ENCODE peak calls at places on chromosomes 3 and 15, in nine cellular contexts. One of them, this sample, is unnamed.

GRCh38 chr3:147099076-147099475 is 307.3 kb downstream of the ZIC4 start:
- ATAC-seq in HepG2: no peak
- ATAC-seq in activated CD8-positive, alpha-beta T cell treated with anti-CD3 and anti-CD28 coated beads for 36 hours: no peak
- ATAC-seq in heart left ventricle: no peak
- ATAC-seq in activated naive CD4-positive, alpha-beta T cell treated with anti-CD3 and anti-CD28 coated beads, Interleukin-2, amount 50 U/mL, for 72 hours: no peak
- ATAC-seq in stimulated activated naive CD8-positive, alpha-beta T cell treated with anti-CD3 and anti-CD28 coated beads, Interleukin-15, amount 100 ng/mL, for 72 hours: no peak
- ATAC-seq in gastrocnemius medialis: no peak
- ATAC-seq in SK-N-SH treated with all-trans-retinoic acid at 6 μM for 48 hours: no peak
- ATAC-seq in DND-41: no peak
- ATAC-seq in this sample: no peak

GRCh38 chr3:150419076-150419868 is 11.2 kb downstream of the TSC22D2 start:
- ATAC-seq in activated naive CD4-positive, alpha-beta T cell treated with anti-CD3 and anti-CD28 coated beads, Interleukin-2, amount 50 U/mL, for 72 hours: no peak
- ATAC-seq in activated CD8-positive, alpha-beta T cell treated with anti-CD3 and anti-CD28 coated beads for 36 hours: no peak
- ATAC-seq in DND-41: no peak
- ATAC-seq in stimulated activated naive CD8-positive, alpha-beta T cell treated with anti-CD3 and anti-CD28 coated beads, Interleukin-15, amount 100 ng/mL, for 72 hours: no peak
- ATAC-seq in heart left ventricle: no peak
- ATAC-seq in HepG2: no peak
- ATAC-seq in SK-N-SH treated with all-trans-retinoic acid at 6 μM for 48 hours: no peak
- ATAC-seq in gastrocnemius medialis: no peak
- ATAC-seq in this sample: no peak

GRCh38 chr15:36632196-36632595 is 52.8 kb downstream of the CDIN1 start:
- ATAC-seq in gastrocnemius medialis: peak
- ATAC-seq in SK-N-SH treated with all-trans-retinoic acid at 6 μM for 48 hours: peak
- ATAC-seq in DND-41: no peak
- ATAC-seq in activated CD8-positive, alpha-beta T cell treated with anti-CD3 and anti-CD28 coated beads for 36 hours: no peak
- ATAC-seq in stimulated activated naive CD8-positive, alpha-beta T cell treated with anti-CD3 and anti-CD28 coated beads, Interleukin-15, amount 100 ng/mL, for 72 hours: no peak
- ATAC-seq in HepG2: no peak
- ATAC-seq in activated naive CD4-positive, alpha-beta T cell treated with anti-CD3 and anti-CD28 coated beads, Interleukin-2, amount 50 U/mL, for 72 hours: no peak
- ATAC-seq in heart left ventricle: peak
- ATAC-seq in this sample: no peak

GRCh38 chr3:188772886-188773285 is 398.9 kb upstream of the TPRG1 start:
- ATAC-seq in heart left ventricle: peak
- ATAC-seq in SK-N-SH treated with all-trans-retinoic acid at 6 μM for 48 hours: peak
- ATAC-seq in HepG2: peak
- ATAC-seq in activated naive CD4-positive, alpha-beta T cell treated with anti-CD3 and anti-CD28 coated beads, Interleukin-2, amount 50 U/mL, for 72 hours: no peak
- ATAC-seq in gastrocnemius medialis: no peak
- ATAC-seq in DND-41: no peak
- ATAC-seq in activated CD8-positive, alpha-beta T cell treated with anti-CD3 and anti-CD28 coated beads for 36 hours: no peak
- ATAC-seq in stimulated activated naive CD8-positive, alpha-beta T cell treated with anti-CD3 and anti-CD28 coated beads, Interleukin-15, amount 100 ng/mL, for 72 hours: no peak
- ATAC-seq in this sample: peak

GRCh38 chr3:100650651-100651611 is 41.5 kb downstream of the ADGRG7 start:
- ATAC-seq in SK-N-SH treated with all-trans-retinoic acid at 6 μM for 48 hours: peak
- ATAC-seq in heart left ventricle: peak
- ATAC-seq in activated naive CD4-positive, alpha-beta T cell treated with anti-CD3 and anti-CD28 coated beads, Interleukin-2, amount 50 U/mL, for 72 hours: peak
- ATAC-seq in DND-41: peak
- ATAC-seq in stimulated activated naive CD8-positive, alpha-beta T cell treated with anti-CD3 and anti-CD28 coated beads, Interleukin-15, amount 100 ng/mL, for 72 hours: peak
- ATAC-seq in gastrocnemius medialis: peak
- ATAC-seq in HepG2: no peak
- ATAC-seq in activated CD8-positive, alpha-beta T cell treated with anti-CD3 and anti-CD28 coated beads for 36 hours: peak
- ATAC-seq in this sample: peak

GRCh38 chr15:42919794-42920280 is 741 bp downstream of the TTBK2 start:
- ATAC-seq in heart left ventricle: peak
- ATAC-seq in DND-41: no peak
- ATAC-seq in stimulated activated naive CD8-positive, alpha-beta T cell treated with anti-CD3 and anti-CD28 coated beads, Interleukin-15, amount 100 ng/mL, for 72 hours: no peak
- ATAC-seq in SK-N-SH treated with all-trans-retinoic acid at 6 μM for 48 hours: peak
- ATAC-seq in activated CD8-positive, alpha-beta T cell treated with anti-CD3 and anti-CD28 coated beads for 36 hours: no peak
- ATAC-seq in activated naive CD4-positive, alpha-beta T cell treated with anti-CD3 and anti-CD28 coated beads, Interleukin-2, amount 50 U/mL, for 72 hours: no peak
- ATAC-seq in gastrocnemius medialis: peak
- ATAC-seq in HepG2: peak
- ATAC-seq in this sample: no peak

GRCh38 chr15:41492597-41493204 is 973 bp upstream of the ITPKA start:
- ATAC-seq in SK-N-SH treated with all-trans-retinoic acid at 6 μM for 48 hours: no peak
- ATAC-seq in gastrocnemius medialis: no peak
- ATAC-seq in activated naive CD4-positive, alpha-beta T cell treated with anti-CD3 and anti-CD28 coated beads, Interleukin-2, amount 50 U/mL, for 72 hours: no peak
- ATAC-seq in HepG2: no peak
- ATAC-seq in heart left ventricle: no peak
- ATAC-seq in stimulated activated naive CD8-positive, alpha-beta T cell treated with anti-CD3 and anti-CD28 coated beads, Interleukin-15, amount 100 ng/mL, for 72 hours: no peak
- ATAC-seq in DND-41: no peak
- ATAC-seq in activated CD8-positive, alpha-beta T cell treated with anti-CD3 and anti-CD28 coated beads for 36 hours: no peak
- ATAC-seq in this sample: no peak

GRCh38 chr3:169172535-169172934 is 491.0 kb downstream of the MECOM start:
- ATAC-seq in stimulated activated naive CD8-positive, alpha-beta T cell treated with anti-CD3 and anti-CD28 coated beads, Interleukin-15, amount 100 ng/mL, for 72 hours: no peak
- ATAC-seq in SK-N-SH treated with all-trans-retinoic acid at 6 μM for 48 hours: no peak
- ATAC-seq in heart left ventricle: no peak
- ATAC-seq in DND-41: no peak
- ATAC-seq in activated CD8-positive, alpha-beta T cell treated with anti-CD3 and anti-CD28 coated beads for 36 hours: no peak
- ATAC-seq in HepG2: no peak
- ATAC-seq in activated naive CD4-positive, alpha-beta T cell treated with anti-CD3 and anti-CD28 coated beads, Interleukin-2, amount 50 U/mL, for 72 hours: no peak
- ATAC-seq in gastrocnemius medialis: no peak
- ATAC-seq in this sample: no peak

GRCh38 chr15:70998319-70998718 is 105.7 kb downstream of the LRRC49 start:
- ATAC-seq in activated naive CD4-positive, alpha-beta T cell treated with anti-CD3 and anti-CD28 coated beads, Interleukin-2, amount 50 U/mL, for 72 hours: no peak
- ATAC-seq in activated CD8-positive, alpha-beta T cell treated with anti-CD3 and anti-CD28 coated beads for 36 hours: no peak
- ATAC-seq in DND-41: no peak
- ATAC-seq in HepG2: no peak
- ATAC-seq in stimulated activated naive CD8-positive, alpha-beta T cell treated with anti-CD3 and anti-CD28 coated beads, Interleukin-15, amount 100 ng/mL, for 72 hours: no peak
- ATAC-seq in SK-N-SH treated with all-trans-retinoic acid at 6 μM for 48 hours: no peak
- ATAC-seq in gastrocnemius medialis: no peak
- ATAC-seq in heart left ventricle: no peak
- ATAC-seq in this sample: no peak

GRCh38 chr15:96064351-96064756 is 266.1 kb upstream of the NR2F2 start:
- ATAC-seq in activated naive CD4-positive, alpha-beta T cell treated with anti-CD3 and anti-CD28 coated beads, Interleukin-2, amount 50 U/mL, for 72 hours: no peak
- ATAC-seq in activated CD8-positive, alpha-beta T cell treated with anti-CD3 and anti-CD28 coated beads for 36 hours: no peak
- ATAC-seq in gastrocnemius medialis: no peak
- ATAC-seq in stimulated activated naive CD8-positive, alpha-beta T cell treated with anti-CD3 and anti-CD28 coated beads, Interleukin-15, amount 100 ng/mL, for 72 hours: no peak
- ATAC-seq in HepG2: peak
- ATAC-seq in heart left ventricle: peak
- ATAC-seq in DND-41: no peak
- ATAC-seq in SK-N-SH treated with all-trans-retinoic acid at 6 μM for 48 hours: no peak
- ATAC-seq in this sample: peak

GRCh38 chr3:146148468-146148931 is 12.5 kb downstream of the PLOD2 start:
- ATAC-seq in SK-N-SH treated with all-trans-retinoic acid at 6 μM for 48 hours: peak
- ATAC-seq in activated CD8-positive, alpha-beta T cell treated with anti-CD3 and anti-CD28 coated beads for 36 hours: no peak
- ATAC-seq in heart left ventricle: no peak
- ATAC-seq in gastrocnemius medialis: no peak
- ATAC-seq in DND-41: no peak
- ATAC-seq in stimulated activated naive CD8-positive, alpha-beta T cell treated with anti-CD3 and anti-CD28 coated beads, Interleukin-15, amount 100 ng/mL, for 72 hours: no peak
- ATAC-seq in activated naive CD4-positive, alpha-beta T cell treated with anti-CD3 and anti-CD28 coated beads, Interleukin-2, amount 50 U/mL, for 72 hours: no peak
- ATAC-seq in HepG2: peak
- ATAC-seq in this sample: no peak